ENCODE peak calls at places on chromosomes 2 and 18, in five cellular contexts. X is prostate gland, W is left lung, S is breast epithelium, B is colonic mucosa. D is an unnamed sample. For H3K4me1, the result is how much of the 10 kb centered on the place peaks cover.

GRCh38 chr2:241128266-241128665 is 21.0 kb downstream of the PASK start:
- DNase-seq in X (no peak), W (peak), S (no peak), B (no peak), D (no peak)

GRCh38 chr2:73925853-73926492 is 707 bp upstream of the DGUOK start:
- DNase-seq in X (peak), W (no peak), S (no peak), B (peak), D (no peak)

GRCh38 chr2:147471126-147471525 is 373.7 kb upstream of the ACVR2A start:
- DNase-seq in X (no peak), W (no peak), S (no peak), B (no peak), D (no peak)

GRCh38 chr2:142876423-142876822 is 1.0 kb upstream of the KYNU start:
- DNase-seq in X (no peak), W (no peak), S (no peak), B (no peak), D (no peak)

GRCh38 chr2:238098854-238099708 is 1.1 kb upstream of the ESPNL start:
- DNase-seq in X (no peak), W (no peak), S (no peak), B (peak), D (peak)

GRCh38 chr2:189076131-189076530 is 102.0 kb downstream of the COL3A1 start:
- DNase-seq in X (no peak), W (no peak), S (no peak), B (no peak), D (no peak)

GRCh38 chr2:219522111-219523030 is 8.1 kb downstream of the ASIC4 start:
- DNase-seq in X (no peak), W (no peak), S (no peak), B (no peak), D (no peak)

GRCh38 chr2:709138-709779 is 32.1 kb upstream of the TMEM18 start:
- DNase-seq in X (no peak), W (no peak), S (no peak), B (no peak), D (no peak)

GRCh38 chr18:54926593-54927297 is 32.5 kb downstream of the CCDC68 start:
- DNase-seq in X (no peak), W (no peak), S (no peak), B (no peak), D (no peak)

GRCh38 chr18:46337206-46337710 is 233.1 kb downstream of the HAUS1 start:
- DNase-seq in X (no peak), W (no peak), S (no peak), B (no peak), D (no peak)

GRCh38 chr2:175363719-175364118 is 182.2 kb upstream of the ATP5MC3 start:
- DNase-seq in X (no peak), W (no peak), S (no peak), B (peak), D (no peak)

GRCh38 chr18:21449367-21450250 is 150.9 kb downstream of the ESCO1 start:
- DNase-seq in X (no peak), W (no peak), S (no peak), B (no peak), D (no peak)

GRCh38 chr18:6610436-6610835 is 119.1 kb upstream of the ARHGAP28 start:
- DNase-seq in X (peak), W (no peak), S (no peak), B (no peak), D (no peak)

GRCh38 chr2:75547345-75548035 is 13.2 kb downstream of the EVA1A start:
- DNase-seq in X (no peak), W (no peak), S (no peak), B (no peak), D (no peak)

GRCh38 chr2:88694015-88694414 is 2.5 kb downstream of the RPIA start:
- DNase-seq in X (no peak), W (no peak), S (no peak), B (no peak), D (peak)

GRCh38 chr2:110773470-110773921 is 41.1 kb downstream of the ACOXL start:
- DNase-seq in X (peak), W (no peak), S (no peak), B (no peak), D (peak)

GRCh38 chr2:124310671-124311070 is 285.6 kb downstream of the CNTNAP5 start:
- DNase-seq in X (no peak), W (no peak), S (no peak), B (no peak), D (no peak)

GRCh38 chr18:75531212-75531850 is 103.8 kb upstream of the SMIM21 start:
- DNase-seq in X (no peak), W (no peak), S (no peak), B (no peak), D (no peak)

GRCh38 chr2:195596840-195597239 is 60.2 kb upstream of the SLC39A10 start:
- DNase-seq in X (no peak), W (no peak), S (no peak), B (no peak), D (no peak)

GRCh38 chr2:195594248-195594647 is 62.8 kb upstream of the SLC39A10 start:
- DNase-seq in X (no peak), W (no peak), S (no peak), B (no peak), D (no peak)

GRCh38 chr2:195592101-195592500 is 64.9 kb upstream of the SLC39A10 start:
- DNase-seq in X (no peak), W (no peak), S (no peak), B (no peak), D (no peak)

GRCh38 chr2:195594916-195595694 is 61.9 kb upstream of the SLC39A10 start:
- DNase-seq in X (no peak), W (no peak), S (no peak), B (no peak), D (no peak)

DNA sequence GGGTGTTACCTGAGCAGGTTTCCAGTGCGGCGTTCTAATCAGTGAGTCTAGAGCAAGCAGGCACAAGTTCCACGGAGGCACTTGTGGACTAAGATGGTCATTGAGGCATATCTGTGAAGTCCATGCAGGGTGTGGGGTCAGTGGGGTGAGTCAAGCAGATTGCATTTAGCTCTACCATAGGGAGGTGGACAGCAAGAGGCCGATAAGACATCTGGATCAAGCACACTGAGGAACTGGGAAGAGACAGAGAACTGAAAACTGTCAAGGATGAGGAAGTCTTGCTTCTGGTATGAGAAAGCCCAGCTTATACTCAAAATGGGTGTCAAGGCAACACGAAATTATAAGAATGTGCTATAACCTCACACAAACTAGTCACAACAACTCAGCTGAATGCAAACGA is 61.2 kb upstream of the SLC39A10 start:
- DNase-seq in X (no peak), W (no peak), S (no peak), B (no peak), D (no peak)
- H3K4me1 ChIP-seq in X (under half), W (under half), S (under half), B (under half), D (under half)

GRCh38 chr2:28342081-28342967 is 50.3 kb upstream of the FOSL2 start:
- DNase-seq in X (peak), W (no peak), S (no peak), B (peak), D (peak)
- H3K4me1 ChIP-seq in X (under half), W (under half), S (under half), B (under half), D (half or more)

DNA sequence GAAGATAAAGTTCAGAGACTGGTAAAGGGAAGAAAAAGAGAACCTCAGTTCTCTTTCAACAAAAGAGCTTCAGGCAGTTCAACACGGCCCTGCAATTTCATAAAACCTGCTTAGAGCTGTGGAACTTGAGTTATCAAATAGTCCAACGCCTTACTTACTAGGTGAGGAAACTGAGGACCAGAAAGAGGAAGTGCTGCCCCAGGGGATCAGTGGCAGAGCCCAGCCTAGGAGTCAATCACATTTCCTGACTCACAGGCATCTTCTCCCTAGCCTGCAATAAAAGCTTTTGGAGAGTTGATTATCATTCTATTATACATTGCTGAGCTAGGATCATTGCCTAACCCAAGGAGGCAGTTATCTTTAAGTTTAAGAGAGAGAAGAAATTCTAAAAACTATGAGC is 77.4 kb downstream of the TXNL1 start:
- DNase-seq in X (no peak), W (no peak), S (no peak), B (no peak), D (no peak)
- H3K4me1 ChIP-seq in X (under half), W (under half), S (under half), B (under half), D (under half)

GRCh38 chr2:98702127-98702802 is 28.7 kb downstream of the MGAT4A start:
- DNase-seq in X (peak), W (no peak), S (no peak), B (peak), D (peak)

GRCh38 chr2:98705333-98705617 is 25.7 kb downstream of the MGAT4A start:
- DNase-seq in X (no peak), W (no peak), S (no peak), B (no peak), D (no peak)

GRCh38 chr2:98702896-98703620 is 27.9 kb downstream of the MGAT4A start:
- DNase-seq in X (no peak), W (no peak), S (no peak), B (no peak), D (no peak)

GRCh38 chr2:98704499-98705332 is 26.2 kb downstream of the MGAT4A start:
- DNase-seq in X (no peak), W (no peak), S (no peak), B (peak), D (no peak)

GRCh38 chr2:98703738-98704137 is 27.2 kb downstream of the MGAT4A start:
- DNase-seq in X (no peak), W (no peak), S (no peak), B (no peak), D (no peak)
- H3K4me1 ChIP-seq in X (under half), W (under half), S (under half), B (under half), D (under half)

DNA sequence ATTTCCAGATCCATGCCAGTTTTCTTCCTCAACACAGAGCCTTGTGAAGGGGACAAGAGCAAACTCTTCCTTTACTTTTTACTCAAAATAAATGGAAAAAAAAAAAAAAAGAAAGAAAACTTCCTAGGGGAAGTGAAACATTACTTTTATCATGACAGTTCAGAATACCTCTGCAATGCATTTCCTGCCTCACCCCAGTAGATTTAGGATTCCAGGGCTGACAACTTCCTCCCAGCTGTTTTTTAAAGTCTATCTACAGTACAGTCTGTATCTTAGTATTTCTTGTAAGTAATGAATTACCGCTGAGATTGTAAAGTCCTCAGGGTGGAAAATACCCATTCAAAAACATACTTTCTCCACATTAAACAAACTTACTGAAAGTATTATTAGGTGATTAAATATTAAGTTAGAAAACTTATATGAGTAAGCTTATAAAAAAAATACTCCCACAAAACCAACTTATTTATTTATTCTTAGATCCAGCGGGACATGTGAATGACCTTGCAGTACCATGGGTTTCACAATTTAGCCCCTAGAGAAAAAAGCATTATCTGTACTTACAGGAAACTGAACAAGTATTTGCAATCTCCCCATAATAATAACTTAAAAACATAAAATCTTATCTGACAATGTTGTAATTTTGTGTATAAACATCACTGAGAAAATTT is 117.7 kb downstream of the RBMS1 start:
- DNase-seq in X (no peak), W (no peak), S (no peak), B (no peak), D (no peak)
- H3K4me1 ChIP-seq in X (under half), W (half or more), S (under half), B (under half), D (under half)

DNA sequence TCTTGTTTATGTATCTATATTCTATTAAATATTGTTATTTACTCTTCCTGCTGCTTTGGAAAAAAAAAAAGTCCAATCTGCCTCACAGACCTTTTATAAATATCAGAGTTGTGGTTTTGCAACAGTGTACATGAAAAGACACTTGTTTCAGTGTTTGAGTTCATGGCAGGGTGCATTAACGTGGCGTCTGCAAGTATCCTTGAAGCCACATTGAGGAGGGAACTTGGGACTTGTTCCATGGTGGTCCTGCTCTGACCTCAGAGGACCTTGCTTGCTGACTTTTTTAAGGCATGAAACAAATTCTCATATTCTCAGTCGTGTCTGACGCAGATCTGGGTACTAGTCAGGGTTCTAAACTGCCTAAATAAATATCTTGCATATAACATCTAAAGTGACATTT is 55.1 kb downstream of the CRIM1 start:
- DNase-seq in X (no peak), W (no peak), S (no peak), B (no peak), D (no peak)
- H3K4me1 ChIP-seq in X (under half), W (under half), S (under half), B (under half), D (under half)

DNA sequence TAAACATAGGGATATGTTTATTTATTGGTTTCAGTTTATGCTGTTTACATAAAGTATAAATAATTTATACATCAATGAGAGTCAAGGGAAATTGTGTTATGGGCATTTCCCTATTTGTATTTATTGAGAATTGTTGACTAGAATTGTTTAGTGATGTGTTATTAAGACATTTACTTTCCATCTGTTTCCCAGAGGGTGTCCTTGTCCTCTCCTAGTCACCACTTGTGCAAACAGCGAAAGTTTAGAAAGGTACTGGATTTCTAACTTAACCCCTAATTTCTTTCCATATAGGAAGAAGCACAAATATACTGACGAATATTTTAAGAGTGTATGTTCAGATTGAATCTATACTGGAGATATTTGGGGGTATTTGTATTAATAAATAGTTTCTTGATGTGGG is 6.7 kb downstream of the UBE2E3 start:
- DNase-seq in X (no peak), W (no peak), S (no peak), B (no peak), D (no peak)
- H3K4me1 ChIP-seq in X (under half), W (under half), S (under half), B (under half), D (under half)

DNA sequence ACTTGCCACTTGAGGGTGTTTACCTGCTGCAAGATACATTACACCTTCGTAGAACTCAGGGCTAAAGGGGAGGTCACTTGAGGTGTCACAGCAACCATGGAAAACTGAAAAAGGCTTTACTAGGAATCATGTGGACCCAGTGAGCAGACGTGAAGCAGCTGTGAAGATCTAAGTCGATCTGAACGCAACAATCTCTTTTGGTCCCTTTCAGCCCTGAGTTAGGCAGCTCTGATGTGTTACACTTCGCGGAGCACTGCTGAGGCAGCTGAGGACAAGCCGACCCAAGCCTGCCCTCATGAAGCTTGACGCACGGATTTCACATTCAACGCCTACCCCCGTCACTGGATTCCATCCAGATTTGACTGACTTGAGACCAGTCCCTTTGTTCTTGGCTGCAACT is 75.8 kb upstream of the NPAS2 start:
- DNase-seq in X (no peak), W (no peak), S (no peak), B (no peak), D (no peak)
- H3K4me1 ChIP-seq in X (under half), W (under half), S (under half), B (under half), D (under half)

DNA sequence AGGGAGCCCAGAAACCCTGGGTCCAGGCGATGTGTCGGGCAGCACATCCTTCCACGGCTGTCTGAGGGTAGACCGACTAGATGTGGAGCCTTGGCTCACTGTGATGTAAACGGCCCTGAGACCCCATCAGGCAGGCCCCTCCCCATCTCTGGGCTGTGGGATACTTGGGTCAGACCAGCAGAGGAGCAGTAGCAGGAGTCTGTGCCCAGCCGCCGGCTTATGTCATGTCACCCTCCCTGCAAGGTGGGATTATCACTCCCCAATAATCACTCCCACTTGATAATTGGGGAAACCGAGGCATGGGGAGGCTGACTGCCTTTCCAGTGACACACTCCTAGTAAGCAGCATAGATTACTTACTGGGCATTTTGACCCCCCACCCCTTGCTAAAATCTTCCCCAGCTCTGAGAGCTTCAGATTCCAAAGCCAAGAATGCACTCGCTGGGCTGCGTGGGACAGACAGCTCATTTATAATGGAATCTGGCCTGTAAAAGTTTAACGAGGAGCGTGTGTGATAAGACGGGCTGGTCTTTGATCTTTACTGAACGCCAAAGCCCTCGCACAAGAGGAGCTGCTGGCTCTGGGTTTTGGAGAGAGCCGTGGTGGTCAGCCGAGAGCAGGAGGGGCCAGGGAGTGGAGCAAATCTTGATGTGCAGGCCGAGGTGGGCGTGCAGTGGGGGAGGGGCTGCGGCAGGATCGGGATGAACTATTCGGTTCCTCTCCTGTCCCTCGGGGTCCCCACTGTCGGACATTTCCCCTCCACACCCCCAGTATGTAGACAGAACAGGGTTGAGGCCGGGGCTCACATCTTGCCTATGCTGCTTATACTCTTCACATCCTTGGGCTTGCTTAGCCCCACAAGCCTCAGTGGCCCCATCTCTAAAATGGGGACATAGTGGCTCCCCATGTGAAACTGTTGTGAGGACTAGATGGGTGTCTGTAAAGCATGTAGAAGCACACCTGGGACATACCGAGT is 200.0 kb downstream of the GLI2 start:
- DNase-seq in X (peak), W (no peak), S (no peak), B (peak), D (no peak)
- H3K4me1 ChIP-seq in X (under half), W (under half), S (under half), B (under half), D (under half)

GRCh38 chr2:64137996-64138395 is 6.2 kb downstream of the PELI1 start:
- DNase-seq in X (no peak), W (peak), S (no peak), B (no peak), D (no peak)
- H3K4me1 ChIP-seq in X (under half), W (half or more), S (under half), B (under half), D (under half)

D was measured in right lobe of liver.